ENCODE peak calls at places on chromosomes 13 and 19, in six cellular contexts. V is colonic mucosa; Q is stimulated activated CD8-positive, alpha-beta memory T cell treated with anti-CD3 and anti-CD28 coated beads, Interleukin-7, amount 100 ng/mL, for 1 hour; F is Daoy; G is stimulated activated CD4-positive, alpha-beta T cell treated with anti-CD3 and anti-CD28 coated beads, Interleukin-15, amount 100 ng/mL, for 1 hour; U is fibroblast of pulmonary artery. X is an unnamed sample.

GRCh38 chr13:31225998-31226675 is 26.4 kb downstream of the B3GLCT start:
- DNase-seq in V (no peak), Q (no peak), F (no peak), G (no peak), U (no peak), X (no peak)

GRCh38 chr13:29583073-29583785 is 12.3 kb downstream of the SLC7A1 start:
- DNase-seq in V (peak; percentile 67), Q (no peak), F (peak; percentile 82), G (no peak), U (no peak), X (no peak)

GRCh38 chr19:47095707-47096704 is 17.6 kb downstream of the ZC3H4 start:
- DNase-seq in V (peak; percentile 99), Q (no peak), F (no peak), G (no peak), U (no peak), X (no peak)

GRCh38 chr13:65057986-65058385 is 2172.2 kb downstream of the PCDH9 start:
- DNase-seq in V (no peak), Q (no peak), F (no peak), G (no peak), U (peak; percentile 13), X (no peak)

GRCh38 chr13:82698941-82699340 is 1183.3 kb downstream of the SLITRK1 start:
- DNase-seq in V (no peak), Q (no peak), F (no peak), G (no peak), U (no peak), X (no peak)

GRCh38 chr19:35315883-35316282 is 13.1 kb upstream of the CD22 start:
- DNase-seq in V (no peak), Q (no peak), F (no peak), G (no peak), U (no peak), X (no peak)

GRCh38 chr13:82688400-82688999 is 1193.8 kb downstream of the SLITRK1 start:
- DNase-seq in V (no peak), Q (no peak), F (no peak), G (no peak), U (peak; percentile 26), X (no peak)

GRCh38 chr13:23087884-23088283 is 92.9 kb upstream of the SGCG start:
- DNase-seq in V (peak; percentile 31), Q (no peak), F (peak; percentile 26), G (no peak), U (peak; percentile 39), X (no peak)

GRCh38 chr19:52941941-52942370 is 18.7 kb upstream of the ZNF888 start:
- DNase-seq in V (peak; percentile 52), Q (no peak), F (peak; percentile 49), G (no peak), U (peak; percentile 31), X (no peak)

GRCh38 chr19:50431343-50432220 is 1.1 kb upstream of the MYBPC2 start:
- DNase-seq in V (peak; percentile 85), Q (peak; percentile 88), F (peak; percentile 78), G (peak; percentile 78), U (peak; percentile 78), X (peak; percentile 61)

GRCh38 chr13:33279898-33280549 is 5.5 kb downstream of the STARD13 start:
- DNase-seq in V (no peak), Q (no peak), F (peak; percentile 81), G (no peak), U (peak; percentile 77), X (no peak)

GRCh38 chr13:76837811-76838210 is 48.4 kb downstream of the KCTD12 start:
- DNase-seq in V (no peak), Q (no peak), F (no peak), G (no peak), U (peak; percentile 53), X (no peak)

GRCh38 chr13:98466634-98467236 is 110.2 kb downstream of the STK24 start:
- DNase-seq in V (no peak), Q (peak; percentile 16), F (peak; percentile 47), G (no peak), U (peak; percentile 61), X (no peak)

GRCh38 chr19:42067315-42067888 is 2.6 kb downstream of the GRIK5 start:
- DNase-seq in V (no peak), Q (no peak), F (no peak), G (no peak), U (no peak), X (no peak)

GRCh38 chr19:43467730-43468129 is 2.3 kb upstream of the LYPD3 start:
- DNase-seq in V (no peak), Q (no peak), F (peak; percentile 44), G (no peak), U (peak; percentile 66), X (no peak)

GRCh38 chr13:50608357-50608756 is 235.1 kb downstream of the DLEU7 start:
- DNase-seq in V (no peak), Q (no peak), F (no peak), G (no peak), U (no peak), X (no peak)

GRCh38 chr19:18297308-18297707 is 15.9 kb upstream of the JUND start:
- DNase-seq in V (no peak), Q (no peak), F (no peak), G (no peak), U (no peak), X (no peak)

GRCh38 chr13:97539651-97540230 is 105.8 kb downstream of the RAP2A start:
- DNase-seq in V (no peak), Q (no peak), F (no peak), G (no peak), U (peak; percentile 48), X (no peak)

GRCh38 chr19:28009696-28010095 is 1203.3 kb downstream of the UQCRFS1 start:
- DNase-seq in V (no peak), Q (no peak), F (peak; percentile 86), G (no peak), U (no peak), X (no peak)

GRCh38 chr19:44621367-44621766 is 8.0 kb downstream of the IGSF23 start:
- DNase-seq in V (no peak), Q (no peak), F (no peak), G (no peak), U (no peak), X (no peak)

GRCh38 chr19:49528211-49528771 is 488 bp downstream of the RCN3 start:
- DNase-seq in V (no peak), Q (no peak), F (peak; percentile 83), G (no peak), U (peak; percentile 57), X (no peak)

GRCh38 chr19:50795665-50796073 is 5.5 kb downstream of the ACP4 start:
- DNase-seq in V (no peak), Q (no peak), F (no peak), G (no peak), U (no peak), X (no peak)

GRCh38 chr19:681029-681626 is 4.9 kb downstream of the FSTL3 start:
- DNase-seq in V (no peak), Q (peak; percentile 82), F (no peak), G (no peak), U (no peak), X (no peak)

GRCh38 chr13:36907801-36908200 is 12.2 kb downstream of the SMAD9 start:
- DNase-seq in V (no peak), Q (no peak), F (no peak), G (no peak), U (no peak), X (no peak)

GRCh38 chr13:74747186-74747955 is 613.2 kb upstream of the KLF12 start:
- DNase-seq in V (no peak), Q (no peak), F (no peak), G (no peak), U (no peak), X (no peak)

GRCh38 chr13:105346141-105346766 is 1189.2 kb downstream of the EFNB2 start:
- DNase-seq in V (no peak), Q (no peak), F (peak; percentile 43), G (no peak), U (peak; percentile 66), X (no peak)

GRCh38 chr13:76148926-76149325 is 512.8 kb downstream of the LMO7 start:
- DNase-seq in V (no peak), Q (no peak), F (peak; percentile 54), G (no peak), U (peak; percentile 32), X (no peak)

GRCh38 chr19:39563408-39563807 is 23.4 kb upstream of the EID2 start:
- DNase-seq in V (no peak), Q (no peak), F (peak; percentile 90), G (no peak), U (peak; percentile 40), X (no peak)

GRCh38 chr13:79128158-79128557 is 277.9 kb downstream of the RBM26 start:
- DNase-seq in V (no peak), Q (no peak), F (peak; percentile 82), G (no peak), U (peak; percentile 87), X (no peak)

GRCh38 chr13:35724480-35724879 is 248.0 kb upstream of the MAB21L1 start:
- DNase-seq in V (no peak), Q (no peak), F (no peak), G (no peak), U (no peak), X (no peak)

GRCh38 chr13:38607136-38607535 is 79.7 kb upstream of the FREM2 start:
- DNase-seq in V (no peak), Q (no peak), F (no peak), G (no peak), U (no peak), X (no peak)